ENCODE peak calls at places on chromosome 1, in five cellular contexts. Y is NCI-H1105, L is glomerular endothelial cell, K is neuronal stem cell, T is T-helper 2 cell. Q is an unnamed sample.

GRCh38 chr1:218810336-218810735 is 363.3 kb upstream of the LYPLAL1 start:
- DNase-seq in Y (no peak), L (no peak), K (no peak), T (no peak), Q (no peak)

GRCh38 chr1:110215621-110216020 is 5.5 kb downstream of the KCNC4 start:
- DNase-seq in Y (no peak), L (no peak), K (no peak), T (no peak), Q (no peak)

GRCh38 chr1:245085508-245086095 is 69.2 kb upstream of the KIF26B start:
- DNase-seq in Y (no peak), L (no peak), K (no peak), T (no peak), Q (no peak)

GRCh38 chr1:54220004-54220811 is 20.2 kb downstream of the MRPL37 start:
- DNase-seq in Y (no peak), L (no peak), K (no peak), T (no peak), Q (no peak)

GRCh38 chr1:222167111-222167510 is 380.8 kb downstream of the HHIPL2 start:
- DNase-seq in Y (no peak), L (no peak), K (peak), T (no peak), Q (peak)

GRCh38 chr1:87872189-87872588 is 543.5 kb downstream of the LMO4 start:
- DNase-seq in Y (no peak), L (no peak), K (no peak), T (no peak), Q (peak)

GRCh38 chr1:229664133-229664689 is 38.2 kb downstream of the URB2 start:
- DNase-seq in Y (no peak), L (no peak), K (no peak), T (peak), Q (peak)

GRCh38 chr1:16138772-16139221 is 17.1 kb downstream of the EPHA2 start:
- DNase-seq in Y (no peak), L (no peak), K (no peak), T (no peak), Q (no peak)

GRCh38 chr1:156095906-156096508 is 13.7 kb upstream of the MEX3A start:
- DNase-seq in Y (no peak), L (no peak), K (no peak), T (no peak), Q (no peak)

GRCh38 chr1:207811920-207812720 is 60.3 kb downstream of the CD46 start:
- DNase-seq in Y (no peak), L (no peak), K (no peak), T (no peak), Q (no peak)

GRCh38 chr1:31718519-31718918 is 14.7 kb upstream of the COL16A1 start:
- DNase-seq in Y (no peak), L (no peak), K (no peak), T (no peak), Q (no peak)

Q was measured in NAMALWA.